ENCODE peak calls at places on chromosomes 16 and 17, in nine cellular contexts. C, T, Z, R, S, L, M, B and F are unnamed samples.

GRCh38 chr17:50056961-50057330 is 1.0 kb downstream of the ITGA3 start:
- DNase-seq in C (peak), T (no peak), Z (no peak), R (no peak), S (no peak), L (peak), M (peak), B (no peak), F (peak)

GRCh38 chr16:75053791-75054555 is 55.1 kb downstream of the ZNRF1 start:
- DNase-seq in C (no peak), T (no peak), Z (no peak), R (no peak), S (no peak), L (peak), M (no peak), B (peak), F (no peak)

GRCh38 chr17:28415886-28416285 is 9.9 kb upstream of the SLC46A1 start:
- DNase-seq in C (no peak), T (no peak), Z (no peak), R (no peak), S (no peak), L (no peak), M (no peak), B (no peak), F (no peak)

GRCh38 chr17:11705111-11705510 is 106.8 kb downstream of the DNAH9 start:
- DNase-seq in C (no peak), T (no peak), Z (no peak), R (no peak), S (no peak), L (no peak), M (no peak), B (no peak), F (no peak)

GRCh38 chr16:74984194-74984669 is 691 bp downstream of the WDR59 start:
- DNase-seq in C (peak), T (no peak), Z (peak), R (no peak), S (no peak), L (no peak), M (no peak), B (no peak), F (peak)

GRCh38 chr17:34637548-34638525 is 58.5 kb downstream of the TMEM132E start:
- DNase-seq in C (peak), T (peak), Z (peak), R (no peak), S (peak), L (peak), M (peak), B (peak), F (peak)

GRCh38 chr17:5758651-5759050 is 174.3 kb upstream of the NLRP1 start:
- DNase-seq in C (peak), T (no peak), Z (no peak), R (no peak), S (no peak), L (no peak), M (peak), B (no peak), F (peak)

GRCh38 chr17:4852504-4853075 is 19.4 kb downstream of the MINK1 start:
- DNase-seq in C (peak), T (no peak), Z (no peak), R (no peak), S (no peak), L (no peak), M (no peak), B (peak), F (peak)

GRCh38 chr17:8426802-8427201 is 8.9 kb upstream of the NDEL1 start:
- DNase-seq in C (no peak), T (no peak), Z (no peak), R (no peak), S (peak), L (no peak), M (no peak), B (no peak), F (no peak)

GRCh38 chr17:80111702-80112470 is 10.5 kb downstream of the GAA start:
- DNase-seq in C (no peak), T (no peak), Z (peak), R (no peak), S (no peak), L (peak), M (peak), B (peak), F (no peak)

GRCh38 chr17:39791296-39791992 is 53.7 kb downstream of the GRB7 start:
- DNase-seq in C (no peak), T (no peak), Z (no peak), R (no peak), S (no peak), L (no peak), M (no peak), B (no peak), F (no peak)

GRCh38 chr17:40241435-40241834 is 22.3 kb downstream of the WIPF2 start:
- DNase-seq in C (peak), T (no peak), Z (no peak), R (no peak), S (no peak), L (no peak), M (no peak), B (no peak), F (no peak)

GRCh38 chr17:55326030-55326429 is 61.3 kb downstream of the HLF start:
- DNase-seq in C (no peak), T (no peak), Z (no peak), R (no peak), S (no peak), L (no peak), M (no peak), B (no peak), F (no peak)

DNA sequence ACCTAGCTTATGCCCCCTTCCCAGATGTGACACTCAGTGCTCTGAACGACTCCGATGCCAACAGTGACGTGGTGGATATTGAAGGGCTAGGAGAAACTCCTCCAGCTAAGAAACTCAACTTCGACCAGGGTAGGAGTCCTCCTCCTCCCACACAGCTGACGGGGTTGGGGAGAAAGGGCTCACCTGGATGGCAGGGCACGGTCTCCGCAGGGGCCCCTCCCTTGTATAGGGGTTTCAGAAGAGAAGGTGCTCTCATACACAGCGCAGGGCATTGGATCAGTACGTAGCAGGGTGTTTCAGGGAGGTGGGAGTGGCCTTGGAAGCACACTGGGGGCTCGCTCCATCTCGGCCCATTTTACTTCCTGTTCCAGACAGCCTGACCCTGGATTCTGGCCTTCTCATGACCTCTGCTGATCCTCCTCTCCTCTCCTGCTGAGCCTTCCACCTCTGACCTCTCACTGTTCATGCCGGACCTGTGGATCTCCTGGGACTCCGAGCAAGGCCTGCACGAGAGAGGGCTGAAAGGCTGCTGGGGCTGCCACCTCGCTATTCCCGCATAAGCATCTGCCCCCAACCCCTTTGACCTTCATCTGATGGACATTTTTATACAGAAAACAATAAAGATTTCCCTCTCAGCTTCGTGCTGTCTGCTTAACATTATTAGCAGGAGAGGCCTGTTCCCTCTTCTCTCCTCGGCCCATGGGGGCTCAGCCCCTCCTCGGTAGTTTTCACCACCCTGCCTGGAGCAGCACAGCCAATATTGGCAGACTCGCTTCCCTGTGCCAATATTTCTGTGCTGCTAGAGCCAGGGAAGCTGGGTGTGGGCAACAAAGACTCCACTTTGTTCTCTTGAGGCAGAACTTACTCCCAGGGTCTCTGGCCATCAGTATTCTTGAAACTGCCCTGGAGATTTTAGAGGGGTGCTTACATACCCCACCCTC is 4.7 kb downstream of the RNASEK start:
- DNase-seq in C (no peak), T (no peak), Z (no peak), R (no peak), S (no peak), L (no peak), M (no peak), B (no peak), F (no peak)
- H3K4me3 ChIP-seq in C (no peak), T (no peak), Z (no peak), R (peak), S (peak), L (no peak), M (no peak), B (no peak), F (no peak)

DNA sequence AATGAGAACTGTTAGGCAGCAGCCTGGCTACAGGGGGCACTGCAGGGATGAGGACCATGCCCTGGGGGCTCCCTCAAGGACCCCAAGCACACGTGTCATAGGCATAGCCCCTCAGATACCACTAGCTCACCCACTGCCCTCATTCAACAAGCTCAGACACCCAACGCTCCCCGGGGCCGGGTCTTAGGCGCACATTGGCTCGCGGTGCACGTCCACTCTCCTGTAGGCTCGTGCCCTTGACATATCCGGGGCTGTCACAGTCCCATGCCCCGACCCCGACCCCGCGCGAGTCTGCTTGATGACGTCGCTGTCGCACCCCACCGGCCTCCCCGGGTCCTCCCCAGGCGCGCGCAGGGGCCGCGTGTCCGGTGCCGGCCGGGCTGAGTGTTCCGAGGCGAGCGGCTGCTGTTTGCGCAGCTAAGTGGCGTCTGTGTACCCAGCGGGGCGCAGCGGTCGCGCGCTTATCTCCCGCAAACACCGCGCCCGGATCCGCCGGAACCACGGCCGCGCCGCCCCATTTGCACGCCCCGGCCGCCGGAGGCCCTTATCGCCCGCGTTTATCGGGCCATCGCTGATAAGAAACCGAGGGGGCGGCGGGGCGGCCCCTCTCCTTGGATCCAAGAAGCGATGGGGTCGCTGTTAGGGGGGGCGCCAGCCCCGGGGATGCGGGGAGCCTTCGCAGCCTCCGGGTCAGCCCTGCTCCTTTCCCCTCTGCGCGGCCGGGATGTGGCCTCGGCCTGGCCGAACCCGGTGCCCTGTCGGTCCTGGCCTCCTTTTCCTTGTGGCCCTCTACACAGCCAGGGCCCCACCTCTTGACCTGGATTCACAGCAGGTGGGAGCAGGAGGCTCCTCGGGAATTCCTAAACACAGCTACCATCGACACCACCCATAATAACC is 20.7 kb upstream of the NAGS start:
- DNase-seq in C (no peak), T (no peak), Z (no peak), R (no peak), S (peak), L (peak), M (peak), B (peak), F (no peak)
- TF ChIP-seq CTCF in C (peak), T (peak), Z (peak), R (no peak), S (peak), L (no peak), M (peak), B (peak), F (peak)

GRCh38 chr17:72720494-72720825 is 372.0 kb downstream of the SLC39A11 start:
- DNase-seq in C (no peak), T (no peak), Z (no peak), R (no peak), S (no peak), L (no peak), M (no peak), B (no peak), F (no peak)

GRCh38 chr17:72717276-72717675 is 375.2 kb downstream of the SLC39A11 start:
- DNase-seq in C (no peak), T (no peak), Z (no peak), R (no peak), S (no peak), L (no peak), M (no peak), B (no peak), F (no peak)

GRCh38 chr17:72717676-72718075 is 374.8 kb downstream of the SLC39A11 start:
- DNase-seq in C (no peak), T (no peak), Z (no peak), R (no peak), S (no peak), L (no peak), M (no peak), B (no peak), F (no peak)

GRCh38 chr17:72719582-72720493 is 372.6 kb downstream of the SLC39A11 start:
- DNase-seq in C (no peak), T (no peak), Z (no peak), R (no peak), S (no peak), L (no peak), M (no peak), B (no peak), F (peak)

GRCh38 chr17:72719206-72719581 is 373.3 kb downstream of the SLC39A11 start:
- DNase-seq in C (no peak), T (no peak), Z (no peak), R (no peak), S (no peak), L (no peak), M (no peak), B (no peak), F (no peak)
- H3K4me3 ChIP-seq in C (no peak), T (no peak), Z (no peak), R (no peak), S (no peak), L (no peak), M (no peak), B (no peak), F (no peak)

DNA sequence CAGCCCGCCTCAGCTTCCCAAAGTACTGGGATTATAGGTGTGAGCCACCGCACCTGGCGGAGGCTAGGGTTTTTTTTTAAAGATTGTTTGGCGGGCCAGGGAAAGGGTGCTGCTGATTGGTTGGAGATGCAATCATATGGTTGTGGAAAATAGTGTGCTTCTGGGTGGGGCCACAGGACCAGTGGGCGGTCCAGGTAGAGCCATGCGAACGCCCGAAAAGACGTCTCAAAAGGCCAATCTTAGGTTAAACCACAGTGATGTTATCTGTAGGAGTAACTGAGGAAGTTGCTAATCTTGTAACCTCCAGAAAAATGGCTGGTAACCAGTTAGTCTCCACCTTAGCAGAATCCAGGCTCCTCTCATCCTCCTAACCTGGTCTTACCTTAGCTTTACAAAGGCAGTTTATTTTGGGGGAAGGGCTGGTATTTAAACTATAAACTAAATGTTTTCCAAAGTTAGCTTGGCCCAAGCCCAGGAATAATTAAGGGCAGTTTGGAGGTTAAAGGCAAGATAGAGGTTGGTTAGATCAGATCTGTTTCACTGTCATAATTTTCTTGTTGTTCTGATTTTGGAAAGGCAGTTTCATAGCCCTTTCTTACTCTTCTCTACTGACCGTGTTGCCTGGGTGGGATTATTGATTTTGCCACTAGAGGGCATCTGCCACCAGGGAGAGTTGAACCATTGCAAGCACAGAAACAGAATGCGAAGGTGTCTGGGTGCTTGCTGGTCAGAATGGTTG is 111.0 kb downstream of the PLCG2 start:
- DNase-seq in C (peak), T (peak), Z (peak), R (no peak), S (no peak), L (peak), M (peak), B (peak), F (peak)
- TF ChIP-seq CTCF in C (peak), T (peak), Z (peak), R (peak), S (peak), L (no peak), M (peak), B (peak), F (peak)

DNA sequence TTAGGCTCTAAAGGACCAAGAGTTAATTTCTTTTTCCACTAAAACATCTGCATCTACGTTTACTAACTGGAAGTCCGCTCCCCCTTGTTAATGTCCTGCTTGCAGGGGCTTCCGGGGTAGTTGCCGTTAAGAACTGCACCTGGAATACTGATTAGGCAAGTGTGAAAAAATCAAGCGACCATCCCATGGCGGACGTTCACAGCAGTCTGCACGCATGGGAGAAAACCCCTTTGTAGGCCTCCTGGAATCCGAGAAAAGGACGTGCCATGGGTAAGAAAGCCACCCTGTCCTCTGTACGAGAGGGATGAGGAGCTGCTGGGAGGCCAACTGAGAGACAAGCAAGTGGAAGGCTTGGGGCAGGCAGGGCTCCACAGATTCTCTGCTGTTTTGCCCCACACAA is 14.9 kb downstream of the SNN start:
- DNase-seq in C (no peak), T (no peak), Z (no peak), R (peak), S (no peak), L (no peak), M (no peak), B (no peak), F (no peak)
- H3K4me3 ChIP-seq in C (no peak), T (no peak), Z (no peak), R (no peak), S (no peak), L (no peak), M (no peak), B (no peak), F (no peak)

DNA sequence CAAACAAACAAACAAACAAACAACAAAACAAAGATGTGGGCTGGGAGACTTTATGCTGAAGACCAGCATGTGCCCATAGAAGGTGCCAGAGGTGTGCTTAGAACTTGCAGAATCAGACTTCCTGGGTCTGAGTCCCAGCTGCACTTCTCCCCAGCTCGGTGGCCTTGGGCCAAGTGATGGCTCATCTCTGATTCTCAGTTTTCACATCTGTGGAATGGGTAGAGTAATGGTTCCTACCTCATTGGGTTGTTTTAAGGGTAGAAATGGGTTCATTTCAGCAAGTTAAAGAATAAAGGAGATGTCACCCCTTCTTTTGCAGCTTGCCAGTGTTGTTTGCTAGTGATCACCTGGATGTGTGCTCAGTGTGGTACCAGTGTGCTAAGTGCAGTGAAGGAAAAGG is 10.7 kb downstream of the NKD1 start:
- DNase-seq in C (no peak), T (no peak), Z (no peak), R (no peak), S (no peak), L (no peak), M (no peak), B (no peak), F (no peak)
- TF ChIP-seq CTCF in C (no peak), T (no peak), Z (no peak), R (no peak), S (no peak), L (no peak), M (no peak), B (no peak), F (no peak)

GRCh38 chr16:54061454-54061853 is 225.1 kb downstream of the IRX3 start:
- DNase-seq in C (no peak), T (no peak), Z (no peak), R (no peak), S (no peak), L (no peak), M (peak), B (no peak), F (no peak)
- H3K4me3 ChIP-seq in C (no peak), T (no peak), Z (no peak), R (no peak), S (no peak), L (no peak), M (no peak), B (no peak), F (no peak)

DNA sequence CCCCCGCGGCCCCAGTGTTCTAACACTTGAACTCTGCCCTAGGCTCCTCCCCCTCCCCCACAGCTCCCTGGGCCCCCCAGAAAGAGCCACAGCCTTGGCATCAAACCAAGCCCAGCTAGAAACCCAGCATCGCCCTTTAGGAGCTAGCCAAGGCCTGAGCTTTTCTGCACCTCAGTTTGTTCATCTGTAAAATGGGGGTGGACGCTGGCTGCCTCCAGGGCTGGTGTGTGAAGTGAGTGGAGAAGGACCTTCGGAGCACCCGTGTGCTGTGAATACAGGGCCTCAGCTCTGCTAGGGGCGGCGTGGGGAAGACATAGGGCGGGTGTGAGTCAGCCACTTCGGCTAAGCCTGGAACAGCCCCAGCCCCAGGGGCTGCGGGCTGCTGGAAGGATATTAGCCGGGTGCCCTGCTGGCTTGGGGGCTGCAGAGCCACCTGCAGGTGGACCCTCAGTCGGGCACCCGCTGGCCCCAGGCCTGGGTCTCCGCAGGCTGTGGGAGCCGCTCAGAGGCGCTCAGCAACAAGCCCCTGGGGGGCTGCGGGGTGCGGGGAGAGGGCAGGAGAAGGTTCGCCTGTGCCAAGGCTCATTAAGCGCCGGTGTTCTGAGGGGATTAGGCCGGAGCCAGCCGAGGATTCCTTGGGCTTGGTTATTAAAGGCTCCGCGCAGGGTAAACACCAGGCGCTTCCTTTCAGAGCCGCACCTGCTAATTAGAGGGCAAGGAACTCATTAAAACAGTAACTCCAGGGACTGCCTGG is 217.0 kb upstream of the CIBAR2 start:
- DNase-seq in C (no peak), T (peak), Z (no peak), R (no peak), S (no peak), L (peak), M (no peak), B (peak), F (no peak)
- TF ChIP-seq CTCF in C (no peak), T (peak), Z (no peak), R (no peak), S (no peak), L (no peak), M (no peak), B (no peak), F (no peak)